ENCODE peak calls at places on chromosomes 4 and X, in eight cellular contexts. G, C, N, X, K, O, Y and B are unnamed samples.

GRCh38 chr4:53100801-53101581 is 238.9 kb downstream of the RASL11B start:
- DNase-seq in G (no peak), C (no peak), N (no peak), X (no peak), K (no peak), O (no peak), Y (peak), B (no peak)

GRCh38 chr4:122803788-122804208 is 22.8 kb upstream of the FGF2 start:
- DNase-seq in G (no peak), C (no peak), N (no peak), X (no peak), K (peak), O (no peak), Y (no peak), B (no peak)

GRCh38 chr4:123672987-123673386 is 276.4 kb downstream of the SPRY1 start:
- DNase-seq in G (no peak), C (no peak), N (no peak), X (no peak), K (no peak), O (no peak), Y (no peak), B (no peak)

GRCh38 chr4:11480683-11481082 is 52.0 kb upstream of the HS3ST1 start:
- DNase-seq in G (no peak), C (peak), N (no peak), X (no peak), K (no peak), O (no peak), Y (no peak), B (no peak)

GRCh38 chr4:82630079-82630478 is 68.3 kb upstream of the TMEM150C start:
- DNase-seq in G (no peak), C (no peak), N (no peak), X (no peak), K (no peak), O (no peak), Y (no peak), B (no peak)

GRCh38 chr4:25884040-25884788 is 21.4 kb upstream of the SEL1L3 start:
- DNase-seq in G (no peak), C (no peak), N (no peak), X (peak), K (no peak), O (no peak), Y (no peak), B (no peak)

GRCh38 chr4:41430796-41431195 is 107.2 kb upstream of the LIMCH1 start:
- DNase-seq in G (no peak), C (no peak), N (no peak), X (no peak), K (no peak), O (no peak), Y (no peak), B (no peak)

GRCh38 chr4:19025031-19025430 is 1003.5 kb upstream of the LCORL start:
- DNase-seq in G (no peak), C (no peak), N (no peak), X (no peak), K (no peak), O (no peak), Y (peak), B (no peak)

GRCh38 chrX:130002541-130002940 is 20.1 kb downstream of the BCORL1 start:
- DNase-seq in G (no peak), C (no peak), N (no peak), X (no peak), K (no peak), O (no peak), Y (no peak), B (no peak)

GRCh38 chr4:534576-535151 is 35.7 kb downstream of the PIGG start:
- DNase-seq in G (no peak), C (no peak), N (no peak), X (no peak), K (no peak), O (no peak), Y (no peak), B (no peak)

GRCh38 chrX:70769659-70770232 is 138.8 kb downstream of the TEX11 start:
- DNase-seq in G (no peak), C (peak), N (no peak), X (peak), K (no peak), O (no peak), Y (no peak), B (no peak)

GRCh38 chr4:72290737-72291136 is 258.9 kb downstream of the NPFFR2 start:
- DNase-seq in G (no peak), C (no peak), N (no peak), X (no peak), K (no peak), O (no peak), Y (no peak), B (no peak)

GRCh38 chrX:122133478-122133877 is 1050.6 kb upstream of the GRIA3 start:
- DNase-seq in G (no peak), C (no peak), N (no peak), X (no peak), K (no peak), O (no peak), Y (no peak), B (no peak)

GRCh38 chrX:1531106-1531890 is 5.7 kb downstream of the P2RY8 start:
- DNase-seq in G (no peak), C (no peak), N (no peak), X (no peak), K (no peak), O (no peak), Y (no peak), B (no peak)

GRCh38 chr4:173765731-173766130 is 235.7 kb upstream of the HAND2 start:
- DNase-seq in G (no peak), C (no peak), N (no peak), X (no peak), K (no peak), O (no peak), Y (no peak), B (no peak)

GRCh38 chrX:119755981-119756533 is 2.3 kb upstream of the SOWAHD start:
- DNase-seq in G (no peak), C (peak), N (no peak), X (peak), K (no peak), O (no peak), Y (no peak), B (peak)

GRCh38 chr4:102823897-102824296 is 3.5 kb downstream of the UBE2D3 start:
- DNase-seq in G (no peak), C (no peak), N (no peak), X (no peak), K (no peak), O (no peak), Y (no peak), B (no peak)

GRCh38 chr4:47879458-47879857 is 34.9 kb downstream of the NFXL1 start:
- DNase-seq in G (no peak), C (no peak), N (no peak), X (no peak), K (no peak), O (no peak), Y (no peak), B (no peak)

GRCh38 chr4:120801171-120801758 is 121.3 kb downstream of the PRDM5 start:
- DNase-seq in G (no peak), C (no peak), N (peak), X (no peak), K (no peak), O (peak), Y (no peak), B (no peak)